ENCODE peak calls at places on chromosomes 6 and 20, in seven cellular contexts. E is thyroid gland; P is effector memory CD4-positive, alpha-beta T cell; H is lower lobe of right lung; Z is heart left ventricle; J is endothelial cell of umbilical vein; B is naive thymus-derived CD4-positive, alpha-beta T cell. O is an unnamed sample. For H3K4me1, the result is how much of the 10 kb centered on the place peaks cover.

GRCh38 chr6:158086054-158086705 is 81.9 kb downstream of the SERAC1 start:
- DNase-seq in B (no peak), P (no peak), H (no peak), J (no peak), E (no peak), Z (no peak), O (no peak)

GRCh38 chr20:22471156-22471836 is 113.1 kb downstream of the FOXA2 start:
- DNase-seq in J (no peak), B (no peak), E (no peak), P (no peak), Z (no peak), H (no peak), O (no peak)

GRCh38 chr6:133083248-133083967 is 157.7 kb upstream of the EYA4 start:
- DNase-seq in J (no peak), H (no peak), Z (no peak), E (peak), B (no peak), P (no peak), O (no peak)

GRCh38 chr6:159604443-159604956 is 88.5 kb downstream of the SOD2 start:
- DNase-seq in P (no peak), Z (no peak), B (no peak), J (no peak), E (no peak), H (no peak), O (no peak)

GRCh38 chr6:119594907-119595306 is 245.3 kb upstream of the MAN1A1 start:
- DNase-seq in E (no peak), B (no peak), Z (no peak), H (no peak), P (no peak), J (no peak), O (no peak)

GRCh38 chr6:31592396-31592771 is 422 bp downstream of the NCR3 start:
- DNase-seq in H (no peak), E (no peak), P (no peak), B (no peak), J (no peak), Z (no peak), O (no peak)

GRCh38 chr6:37173573-37174195 is 3.7 kb downstream of the PIM1 start:
- DNase-seq in H (no peak), Z (no peak), P (no peak), E (no peak), J (no peak), B (no peak), O (no peak)

GRCh38 chr20:57735831-57736737 is 26.3 kb upstream of the PMEPA1 start:
- DNase-seq in Z (no peak), B (no peak), P (no peak), E (no peak), H (peak), J (no peak), O (no peak)

GRCh38 chr6:159092631-159093030 is 47.8 kb upstream of the TAGAP start:
- DNase-seq in P (no peak), H (no peak), J (no peak), B (no peak), Z (no peak), E (no peak), O (no peak)

GRCh38 chr6:30152910-30153309 is 8.1 kb downstream of the TRIM10 start:
- DNase-seq in Z (no peak), E (no peak), H (no peak), J (no peak), P (no peak), B (no peak), O (no peak)

GRCh38 chr20:5393218-5393870 is 76.6 kb upstream of the PROKR2 start:
- DNase-seq in H (no peak), Z (no peak), P (no peak), J (no peak), B (no peak), E (no peak), O (no peak)

GRCh38 chr20:49400410-49400809 is 82.1 kb downstream of the KCNB1 start:
- DNase-seq in B (no peak), P (no peak), H (no peak), E (peak), Z (peak), J (no peak), O (peak)

GRCh38 chr6:106547556-106547955 is 81.7 kb downstream of the RTN4IP1 start:
- DNase-seq in Z (no peak), B (no peak), J (no peak), E (no peak), H (no peak), P (no peak), O (no peak)

GRCh38 chr20:19735446-19735845 is 22.6 kb upstream of the RIN2 start:
- DNase-seq in J (peak), E (peak), B (no peak), P (no peak), H (no peak), Z (peak), O (peak)

GRCh38 chr6:31619805-31620585 is 520 bp upstream of the PRRC2A start:
- DNase-seq in P (peak), E (peak), Z (peak), B (peak), H (peak), J (peak), O (peak)

DNA sequence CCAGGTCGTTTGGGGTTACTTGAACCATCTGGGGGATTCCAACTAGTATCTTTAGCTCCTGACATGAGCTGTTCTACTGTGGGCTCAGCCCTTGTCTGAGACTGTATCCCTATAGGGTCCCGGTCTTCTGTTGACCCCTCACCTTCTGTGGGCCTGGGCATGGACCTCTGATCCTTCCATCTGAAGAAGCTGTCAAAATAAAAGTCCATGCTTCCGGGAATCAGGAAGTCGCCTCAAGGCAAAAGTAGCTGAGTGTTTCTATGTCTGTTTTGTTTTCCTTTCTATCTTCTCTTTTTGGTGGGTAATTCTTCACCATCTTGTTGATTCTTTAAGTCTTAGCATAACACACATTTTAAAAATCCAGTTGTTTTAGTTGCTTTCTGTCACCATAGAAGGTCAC is 30.3 kb downstream of the ITPR3 start:
- DNase-seq in Z (no peak), E (no peak), P (no peak), B (no peak), H (no peak), J (no peak), O (no peak)
- H3K4me1 ChIP-seq in Z (under half), E (under half), P (under half), B (under half), H (under half), J (under half), O (under half)

DNA sequence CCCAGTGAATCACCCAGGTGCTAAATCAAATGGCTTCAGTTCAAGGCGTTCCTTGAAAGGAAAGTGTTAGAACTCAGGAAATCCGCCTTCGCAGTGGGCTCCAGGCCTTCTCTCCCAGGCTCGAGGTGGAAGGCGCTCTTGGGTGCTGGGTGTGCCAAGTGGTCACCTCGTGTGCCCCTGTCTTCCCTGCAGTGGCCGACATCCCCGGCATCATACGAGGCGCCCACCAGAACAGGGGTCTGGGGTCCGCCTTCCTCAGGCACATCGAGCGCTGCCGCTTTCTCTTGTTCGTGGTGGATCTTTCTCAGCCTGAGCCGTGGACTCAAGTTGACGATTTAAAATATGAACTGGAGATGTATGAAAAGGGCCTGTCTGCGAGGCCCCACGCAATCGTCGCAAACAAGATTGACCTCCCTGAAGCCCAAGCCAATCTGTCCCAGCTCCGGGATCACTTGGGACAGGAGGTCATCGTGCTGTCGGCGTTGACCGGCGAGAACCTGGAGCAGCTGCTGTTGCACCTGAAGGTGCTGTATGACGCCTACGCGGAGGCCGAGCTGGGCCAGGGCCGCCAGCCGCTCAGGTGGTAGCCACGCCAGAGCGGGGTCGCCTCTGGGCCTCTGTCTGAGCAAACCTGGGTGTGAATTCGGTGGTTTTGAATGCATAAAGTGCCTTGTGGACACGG is 17.8 kb downstream of the MTG2 start:
- DNase-seq in H (peak), J (no peak), Z (no peak), B (no peak), E (no peak), P (no peak), O (no peak)
- H3K4me1 ChIP-seq in H (under half), J (under half), Z (under half), B (under half), E (under half), P (under half), O (under half)

GRCh38 chr20:62216636-62217566 is 3.2 kb downstream of the HRH3 start:
- DNase-seq in B (no peak), Z (no peak), J (no peak), H (no peak), P (no peak), E (no peak), O (no peak)
- H3K4me1 ChIP-seq in B (under half), Z (under half), J (under half), H (under half), P (under half), E (under half), O (under half)

DNA sequence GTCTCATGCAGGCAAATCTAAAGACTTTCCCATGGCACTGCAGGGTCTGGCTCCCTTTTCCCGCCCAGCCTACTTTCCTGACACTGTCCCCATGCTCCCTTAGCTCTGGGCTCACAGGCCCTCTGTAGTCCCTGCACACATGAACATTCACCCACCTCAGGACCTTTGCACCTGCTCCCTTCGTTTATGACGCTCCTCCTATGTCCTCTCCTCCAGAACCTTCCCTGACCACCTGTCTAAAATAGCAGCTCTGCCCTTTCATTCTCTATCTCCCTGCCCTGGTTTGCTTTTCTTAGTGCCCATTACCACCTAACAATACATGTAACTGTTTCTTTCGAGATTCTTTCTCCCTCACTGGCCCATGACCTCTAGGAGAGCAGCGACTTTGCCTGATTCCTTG is 22.3 kb downstream of the HM13 start:
- DNase-seq in Z (no peak), P (no peak), E (no peak), B (no peak), J (no peak), H (no peak), O (no peak)
- H3K4me1 ChIP-seq in Z (under half), P (under half), E (under half), B (under half), J (under half), H (under half), O (under half)